ENCODE peak calls at places on chromosomes 1 and 21, in four cellular contexts. V is HepG2, B is K562, M is H1. W is an unnamed sample.

GRCh38 chr1:245621589-245621988 is 466.8 kb downstream of the KIF26B start:
- DNase-seq in B (no peak), V (no peak), M (no peak), W (no peak)

GRCh38 chr1:111516008-111516535 is 12.6 kb upstream of the ADORA3 start:
- DNase-seq in B (peak), V (no peak), M (peak), W (peak)

GRCh38 chr1:117067528-117068370 is 7.6 kb downstream of the TTF2 start:
- DNase-seq in M (no peak), B (peak), V (peak), W (peak)

GRCh38 chr1:210801501-210801900 is 332.4 kb downstream of the KCNH1 start:
- DNase-seq in V (no peak), B (no peak), M (no peak), W (no peak)

GRCh38 chr21:33578959-33579542 is 9.4 kb downstream of the DONSON start:
- DNase-seq in V (no peak), B (no peak), M (no peak), W (peak)

GRCh38 chr1:218364028-218364710 is 19.0 kb downstream of the TGFB2 start:
- DNase-seq in M (no peak), V (peak), B (no peak), W (peak)

GRCh38 chr1:28755701-28756100 is 19.0 kb downstream of the YTHDF2 start:
- DNase-seq in M (no peak), V (peak), B (no peak), W (no peak)

GRCh38 chr1:157269656-157270375 is 131.6 kb upstream of the ETV3 start:
- DNase-seq in V (no peak), M (no peak), B (no peak), W (no peak)

GRCh38 chr1:68254667-68255226 is 22.4 kb upstream of the WLS start:
- DNase-seq in B (no peak), V (no peak), M (no peak), W (no peak)

GRCh38 chr1:15948600-15949452 is 27.1 kb downstream of the ZBTB17 start:
- DNase-seq in V (no peak), M (no peak), B (peak), W (peak)

GRCh38 chr1:78141522-78142231 is 95.9 kb downstream of the GIPC2 start:
- DNase-seq in V (no peak), M (no peak), B (no peak), W (no peak)

GRCh38 chr1:239662950-239663349 is 276.6 kb downstream of the CHRM3 start:
- DNase-seq in V (no peak), M (no peak), B (no peak), W (no peak)

GRCh38 chr1:231541842-231542241 is 13.4 kb downstream of the TSNAX start:
- DNase-seq in M (no peak), V (no peak), B (no peak), W (peak)

GRCh38 chr1:109296782-109297181 is 10.0 kb downstream of the MYBPHL start:
- DNase-seq in V (no peak), B (no peak), M (no peak), W (no peak)

GRCh38 chr1:109299087-109299983 is 7.5 kb downstream of the MYBPHL start:
- DNase-seq in V (peak), B (no peak), M (no peak), W (no peak)

GRCh38 chr1:109299984-109300343 is 6.8 kb downstream of the MYBPHL start:
- DNase-seq in M (no peak), B (no peak), V (no peak), W (no peak)

GRCh38 chr1:109300650-109301151 is 6.1 kb downstream of the MYBPHL start:
- DNase-seq in M (no peak), V (no peak), B (peak), W (no peak)

DNA sequence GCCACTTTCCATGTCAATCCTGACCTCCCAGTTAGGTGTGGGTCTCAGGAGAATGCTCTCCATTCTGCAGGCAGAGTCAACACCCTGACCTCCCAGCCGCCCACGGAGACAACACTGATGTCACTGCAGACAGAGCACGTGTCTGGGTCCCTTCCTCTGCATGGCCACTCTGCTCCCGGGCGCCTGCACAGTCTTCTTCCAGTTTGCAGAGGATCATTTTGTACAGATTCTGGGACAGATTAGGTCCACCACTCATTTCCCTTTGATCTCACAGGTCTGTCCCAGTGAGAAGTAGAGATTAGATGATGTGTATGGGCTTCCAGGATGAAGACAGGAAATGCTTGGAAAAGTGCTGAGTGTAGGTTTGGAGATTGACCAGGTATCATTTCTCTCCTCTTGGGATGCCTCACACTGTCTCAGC is 8.1 kb downstream of the MYBPHL start:
- DNase-seq in B (peak), M (no peak), V (peak), W (no peak)
- H2AFZ ChIP-seq in B (peak), M (no peak), V (no peak), W (no peak)

GRCh38 chr1:76075877-76076276 is 1.3 kb downstream of the ST6GALNAC3 start:
- DNase-seq in B (no peak), M (no peak), V (no peak), W (peak)

GRCh38 chr1:76074321-76075187 is at the start of gene ST6GALNAC3:
- DNase-seq in B (peak), V (peak), M (peak), W (peak)

GRCh38 chr1:76073471-76073870 is 1.1 kb upstream of the ST6GALNAC3 start:
- DNase-seq in B (no peak), V (no peak), M (no peak), W (no peak)

GRCh38 chr1:76079475-76080227 is 5.1 kb downstream of the ST6GALNAC3 start:
- DNase-seq in B (no peak), V (no peak), M (no peak), W (no peak)

GRCh38 chr1:76075188-76075489 is 593 bp downstream of the ST6GALNAC3 start:
- DNase-seq in M (no peak), V (no peak), B (no peak), W (peak)
- H3K9ac ChIP-seq in M (peak), V (no peak), B (peak), W (peak)

GRCh38 chr1:6498576-6499111 is 7.2 kb upstream of the PLEKHG5 start:
- DNase-seq in V (no peak), M (no peak), B (no peak), W (no peak)

GRCh38 chr1:6496890-6497214 is 5.4 kb upstream of the PLEKHG5 start:
- DNase-seq in M (no peak), V (no peak), B (no peak), W (no peak)

GRCh38 chr1:6497215-6497866 is 5.9 kb upstream of the PLEKHG5 start:
- DNase-seq in B (peak), M (no peak), V (no peak), W (peak)

GRCh38 chr1:6499318-6499717 is 7.9 kb upstream of the PLEKHG5 start:
- DNase-seq in M (no peak), V (no peak), B (no peak), W (no peak)

DNA sequence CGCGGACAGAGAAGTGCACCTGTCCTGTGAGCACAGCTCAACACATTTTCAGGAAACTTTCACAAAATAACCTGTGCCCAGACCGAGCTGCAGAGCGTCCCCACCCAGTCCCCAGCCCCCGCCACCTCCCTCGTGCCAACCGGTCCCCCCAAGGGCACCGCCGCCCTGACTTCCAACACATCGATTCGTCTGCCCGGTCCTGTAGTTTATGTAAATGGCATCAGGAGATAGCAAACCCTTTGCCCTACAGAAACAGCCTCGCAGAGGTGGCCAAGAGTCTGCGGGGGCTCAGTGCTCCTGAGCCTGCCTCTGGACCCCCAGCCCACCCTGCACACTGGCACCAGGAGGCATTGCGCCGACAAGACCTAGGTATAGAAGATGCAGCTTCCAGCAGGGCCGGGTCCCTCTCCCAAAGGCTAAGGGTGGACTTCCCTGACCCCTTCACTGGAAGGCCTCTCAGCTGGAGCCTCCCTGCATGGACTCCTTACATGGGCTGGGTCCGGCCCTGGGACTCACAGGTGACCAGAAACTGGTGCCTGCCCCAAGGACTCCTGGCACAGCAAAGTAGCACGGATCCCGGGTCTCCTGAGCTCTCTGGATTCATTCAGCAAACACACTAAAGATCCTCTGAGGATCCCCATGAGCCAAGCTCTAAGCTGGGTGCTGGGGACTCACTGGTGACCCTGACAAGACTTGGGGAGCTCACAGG is 6.6 kb upstream of the PLEKHG5 start:
- DNase-seq in B (no peak), M (no peak), V (no peak), W (no peak)
- TF ChIP-seq JUN in B (no peak), M (no peak), V (no peak), W (no peak)

GRCh38 chr1:58966103-58966916 is 182.5 kb upstream of the JUN start:
- DNase-seq in M (no peak), B (no peak), V (no peak), W (no peak)

GRCh38 chr1:58964428-58964827 is 180.6 kb upstream of the JUN start:
- DNase-seq in M (no peak), B (no peak), V (no peak), W (no peak)

GRCh38 chr1:58968360-58968952 is 184.6 kb upstream of the JUN start:
- DNase-seq in V (no peak), M (no peak), B (peak), W (peak)

GRCh38 chr1:58964880-58965279 is 181.0 kb upstream of the JUN start:
- DNase-seq in M (no peak), V (peak), B (no peak), W (no peak)

DNA sequence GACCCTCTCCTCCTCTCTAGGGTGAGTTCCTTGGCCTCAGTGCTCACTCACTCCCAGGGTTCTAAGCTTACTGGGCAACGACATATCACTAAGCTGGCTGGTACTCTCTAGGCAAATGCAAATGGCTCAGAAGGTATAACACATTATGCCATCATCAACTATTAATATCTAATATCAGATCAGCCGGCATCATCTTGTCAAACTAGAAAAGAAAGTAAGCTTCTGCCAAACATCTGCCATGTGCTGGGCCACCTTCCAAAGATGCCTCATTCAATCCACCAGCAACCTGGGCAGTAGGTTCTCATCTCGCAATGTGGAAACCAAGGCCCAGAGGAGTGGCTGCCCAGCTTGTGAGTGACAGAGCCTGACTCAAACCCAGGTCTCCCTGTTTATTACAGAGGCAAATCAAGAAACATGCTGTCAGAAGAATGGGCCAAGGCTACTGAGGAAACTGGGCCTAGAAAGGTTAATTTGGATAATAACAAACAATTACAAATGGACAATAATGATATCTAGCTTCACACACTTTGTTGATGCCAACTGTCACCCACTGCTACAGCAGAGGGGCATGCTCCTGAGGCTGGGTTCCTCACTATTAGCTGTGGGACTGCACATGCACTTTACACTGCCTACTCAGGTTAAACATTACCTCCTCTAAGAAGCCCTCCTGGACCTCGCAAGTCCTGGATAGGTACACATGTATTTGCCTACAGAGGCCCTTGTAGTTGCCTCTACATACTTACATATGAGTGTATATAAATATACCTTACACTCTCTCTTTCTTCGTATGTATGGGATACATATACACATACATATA is 183.3 kb upstream of the JUN start:
- DNase-seq in V (no peak), B (no peak), M (no peak), W (no peak)
- H2AFZ ChIP-seq in V (no peak), B (no peak), M (no peak), W (no peak)

DNA sequence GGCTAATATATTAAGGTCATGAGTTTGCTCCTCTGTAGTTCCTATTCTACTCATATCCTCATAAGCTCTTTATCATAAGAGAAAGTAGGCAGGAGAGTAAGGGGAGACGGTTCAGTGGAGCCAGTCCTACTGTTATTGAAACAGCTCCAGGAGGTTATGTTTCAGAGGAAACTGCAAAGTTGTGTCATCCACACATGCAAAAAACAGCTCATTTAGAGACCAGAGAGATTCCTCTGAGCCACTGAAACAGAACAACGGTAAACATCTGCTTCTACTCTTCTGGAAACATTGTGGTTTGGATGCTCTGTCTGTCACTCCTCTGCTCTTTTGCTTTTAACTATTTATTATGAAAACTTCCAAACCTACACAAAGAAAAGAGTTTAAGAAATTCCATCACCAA is 66.3 kb upstream of the PPP2R5A start:
- DNase-seq in M (no peak), V (no peak), B (no peak), W (no peak)
- H3K9ac ChIP-seq in M (no peak), V (no peak), B (no peak), W (no peak)

W was measured in endothelial cell of umbilical vein.